ENCODE peak calls at places on chromosomes 2 and 18, in six cellular contexts. One of them, this sample, is unnamed.

GRCh38 chr2:132037527-132038178 is 124.1 kb downstream of the ANKRD30BL start:
- DNase-seq in T47D: no peak
- DNase-seq in T-helper 1 cell: no peak
- DNase-seq in foreskin melanocyte: peak; percentile 29
- DNase-seq in A549: no peak
- DNase-seq in NCI-H510A: peak; percentile 29
- DNase-seq in this sample: no peak

GRCh38 chr18:63161032-63161727 is 158.4 kb downstream of the BCL2 start:
- DNase-seq in T47D: no peak
- DNase-seq in T-helper 1 cell: peak; percentile 81
- DNase-seq in foreskin melanocyte: peak; percentile 78
- DNase-seq in A549: no peak
- DNase-seq in NCI-H510A: no peak
- DNase-seq in this sample: no peak

GRCh38 chr2:85536479-85536878 is 2.5 kb upstream of the MAT2A start:
- DNase-seq in T47D: no peak
- DNase-seq in T-helper 1 cell: no peak
- DNase-seq in foreskin melanocyte: no peak
- DNase-seq in A549: no peak
- DNase-seq in NCI-H510A: no peak
- DNase-seq in this sample: no peak

GRCh38 chr2:70388813-70389212 is 86.9 kb upstream of the FAM136A start:
- DNase-seq in T47D: no peak
- DNase-seq in T-helper 1 cell: no peak
- DNase-seq in foreskin melanocyte: no peak
- DNase-seq in A549: no peak
- DNase-seq in NCI-H510A: no peak
- DNase-seq in this sample: no peak

GRCh38 chr18:499351-500229 is 911 bp downstream of the COLEC12 start:
- DNase-seq in T47D: peak; percentile 18
- DNase-seq in T-helper 1 cell: no peak
- DNase-seq in foreskin melanocyte: no peak
- DNase-seq in A549: peak; percentile 19
- DNase-seq in NCI-H510A: no peak
- DNase-seq in this sample: no peak

GRCh38 chr2:16641509-16641908 is 24.1 kb downstream of the CYRIA start:
- DNase-seq in T47D: no peak
- DNase-seq in T-helper 1 cell: no peak
- DNase-seq in foreskin melanocyte: no peak
- DNase-seq in A549: no peak
- DNase-seq in NCI-H510A: no peak
- DNase-seq in this sample: no peak

GRCh38 chr2:81077396-81077795 is 772.8 kb upstream of the LRRTM1 start:
- DNase-seq in T47D: no peak
- DNase-seq in T-helper 1 cell: no peak
- DNase-seq in foreskin melanocyte: no peak
- DNase-seq in A549: no peak
- DNase-seq in NCI-H510A: no peak
- DNase-seq in this sample: peak; percentile 35

GRCh38 chr18:8174758-8175157 is 434.5 kb upstream of the RAB12 start:
- DNase-seq in T47D: no peak
- DNase-seq in T-helper 1 cell: no peak
- DNase-seq in foreskin melanocyte: no peak
- DNase-seq in A549: no peak
- DNase-seq in NCI-H510A: no peak
- DNase-seq in this sample: peak; percentile 13

GRCh38 chr2:204051476-204051875 is 114.9 kb downstream of the ICOS start:
- DNase-seq in T47D: no peak
- DNase-seq in T-helper 1 cell: no peak
- DNase-seq in foreskin melanocyte: no peak
- DNase-seq in A549: peak; percentile 8
- DNase-seq in NCI-H510A: no peak
- DNase-seq in this sample: no peak

GRCh38 chr2:31271851-31272267 is 37.9 kb downstream of the EHD3 start:
- DNase-seq in T47D: no peak
- DNase-seq in T-helper 1 cell: no peak
- DNase-seq in foreskin melanocyte: peak; percentile 15
- DNase-seq in A549: no peak
- DNase-seq in NCI-H510A: no peak
- DNase-seq in this sample: no peak

GRCh38 chr18:5630057-5630765 is 86.4 kb upstream of the EPB41L3 start:
- DNase-seq in T47D: no peak
- DNase-seq in T-helper 1 cell: peak; percentile 23
- DNase-seq in foreskin melanocyte: peak; percentile 59
- DNase-seq in A549: peak; percentile 25
- DNase-seq in NCI-H510A: peak; percentile 93
- DNase-seq in this sample: no peak

GRCh38 chr2:125167820-125168219 is 1142.7 kb downstream of the CNTNAP5 start:
- DNase-seq in T47D: no peak
- DNase-seq in T-helper 1 cell: no peak
- DNase-seq in foreskin melanocyte: peak; percentile 37
- DNase-seq in A549: no peak
- DNase-seq in NCI-H510A: no peak
- DNase-seq in this sample: no peak

GRCh38 chr18:48580066-48580465 is 41.2 kb downstream of the CTIF start:
- DNase-seq in T47D: no peak
- DNase-seq in T-helper 1 cell: no peak
- DNase-seq in foreskin melanocyte: no peak
- DNase-seq in A549: no peak
- DNase-seq in NCI-H510A: no peak
- DNase-seq in this sample: no peak

GRCh38 chr2:45943231-45944044 is 292.0 kb downstream of the PRKCE start:
- DNase-seq in T47D: peak; percentile 44
- DNase-seq in T-helper 1 cell: no peak
- DNase-seq in foreskin melanocyte: no peak
- DNase-seq in A549: no peak
- DNase-seq in NCI-H510A: no peak
- DNase-seq in this sample: no peak

GRCh38 chr2:140247451-140248205 is 1467.4 kb upstream of the NXPH2 start:
- DNase-seq in T47D: no peak
- DNase-seq in T-helper 1 cell: no peak
- DNase-seq in foreskin melanocyte: peak; percentile 2
- DNase-seq in A549: no peak
- DNase-seq in NCI-H510A: no peak
- DNase-seq in this sample: no peak

GRCh38 chr2:34567128-34567527 is 968.0 kb upstream of the FAM98A start:
- DNase-seq in T47D: no peak
- DNase-seq in T-helper 1 cell: no peak
- DNase-seq in foreskin melanocyte: no peak
- DNase-seq in A549: no peak
- DNase-seq in NCI-H510A: no peak
- DNase-seq in this sample: no peak

GRCh38 chr18:72637319-72638113 is 93.4 kb upstream of the CBLN2 start:
- DNase-seq in T47D: no peak
- DNase-seq in T-helper 1 cell: no peak
- DNase-seq in foreskin melanocyte: no peak
- DNase-seq in A549: no peak
- DNase-seq in NCI-H510A: no peak
- DNase-seq in this sample: no peak

GRCh38 chr2:241981076-241981700 is 111.7 kb downstream of the RTP5 start:
- DNase-seq in T47D: no peak
- DNase-seq in T-helper 1 cell: no peak
- DNase-seq in foreskin melanocyte: no peak
- DNase-seq in A549: no peak
- DNase-seq in NCI-H510A: no peak
- DNase-seq in this sample: no peak

GRCh38 chr18:48993586-48993985 is 42.8 kb upstream of the SMAD7 start:
- DNase-seq in T47D: no peak
- DNase-seq in T-helper 1 cell: no peak
- DNase-seq in foreskin melanocyte: no peak
- DNase-seq in A549: no peak
- DNase-seq in NCI-H510A: no peak
- DNase-seq in this sample: peak; percentile 10

GRCh38 chr2:235659767-235660322 is 166.0 kb downstream of the AGAP1 start:
- DNase-seq in T47D: no peak
- DNase-seq in T-helper 1 cell: no peak
- DNase-seq in foreskin melanocyte: no peak
- DNase-seq in A549: no peak
- DNase-seq in NCI-H510A: no peak
- DNase-seq in this sample: peak; percentile 86

GRCh38 chr2:226794077-226794670 is 5.4 kb downstream of the IRS1 start:
- DNase-seq in T47D: no peak
- DNase-seq in T-helper 1 cell: no peak
- DNase-seq in foreskin melanocyte: no peak
- DNase-seq in A549: no peak
- DNase-seq in NCI-H510A: no peak
- DNase-seq in this sample: peak; percentile 45

GRCh38 chr2:200862532-200863000 is 1.9 kb downstream of the CLK1 start:
- DNase-seq in T47D: no peak
- DNase-seq in T-helper 1 cell: peak; percentile 72
- DNase-seq in foreskin melanocyte: peak; percentile 24
- DNase-seq in A549: peak; percentile 63
- DNase-seq in NCI-H510A: no peak
- DNase-seq in this sample: peak; percentile 47

GRCh38 chr2:156476516-156477206 is 40.5 kb downstream of the GPD2 start:
- DNase-seq in T47D: no peak
- DNase-seq in T-helper 1 cell: peak; percentile 66
- DNase-seq in foreskin melanocyte: no peak
- DNase-seq in A549: no peak
- DNase-seq in NCI-H510A: no peak
- DNase-seq in this sample: no peak

GRCh38 chr2:129152514-129152913 is 827.0 kb upstream of the RAB6C start:
- DNase-seq in T47D: no peak
- DNase-seq in T-helper 1 cell: no peak
- DNase-seq in foreskin melanocyte: no peak
- DNase-seq in A549: no peak
- DNase-seq in NCI-H510A: no peak
- DNase-seq in this sample: no peak

GRCh38 chr18:13574761-13575160 is 151.6 kb downstream of the FAM210A start:
- DNase-seq in T47D: no peak
- DNase-seq in T-helper 1 cell: no peak
- DNase-seq in foreskin melanocyte: no peak
- DNase-seq in A549: no peak
- DNase-seq in NCI-H510A: no peak
- DNase-seq in this sample: no peak

GRCh38 chr2:153163055-153163454 is 315.5 kb downstream of the RPRM start:
- DNase-seq in T47D: peak; percentile 67
- DNase-seq in T-helper 1 cell: no peak
- DNase-seq in foreskin melanocyte: peak; percentile 18
- DNase-seq in A549: peak; percentile 56
- DNase-seq in NCI-H510A: peak; percentile 2
- DNase-seq in this sample: peak; percentile 68

This sample was measured in SJCRH30.